ENCODE peak calls at places on chromosomes 5 and 9, in seven cellular contexts. Q, A, C, W, Z, U and T are unnamed samples.
A peak's percentile ranks its signal among the peaks of the same experiment; 100 is the strongest.

GRCh38 chr9:121765021-121765950 is 113.9 kb downstream of the DAB2IP start:
- DNase-seq in Z (peak; percentile 49), C (peak; percentile 73), Q (no peak), W (no peak), A (no peak), U (no peak), T (no peak)

GRCh38 chr5:124774002-124774318 is 27.5 kb upstream of the ZNF608 start:
- DNase-seq in W (no peak), Q (no peak), A (no peak), C (no peak), U (no peak), Z (no peak), T (no peak)

GRCh38 chr9:121299125-121299466 is 31.1 kb downstream of the GSN start:
- DNase-seq in W (no peak), Z (no peak), A (peak; percentile 58), Q (no peak), C (no peak), U (no peak), T (peak; percentile 60)

GRCh38 chr5:821504-821903 is 29.3 kb downstream of the ZDHHC11 start:
- DNase-seq in Z (no peak), U (no peak), W (no peak), A (peak; percentile 24), Q (no peak), C (no peak), T (no peak)

GRCh38 chr5:82676663-82677062 is 398.5 kb upstream of the RPS23 start:
- DNase-seq in Z (no peak), C (no peak), W (no peak), A (no peak), U (no peak), Q (no peak), T (no peak)

GRCh38 chr5:115920171-115920725 is 42.0 kb upstream of the LVRN start:
- DNase-seq in U (no peak), A (no peak), Z (no peak), W (no peak), C (no peak), Q (no peak), T (no peak)

GRCh38 chr9:9645006-9645405 is 967.8 kb downstream of the PTPRD start:
- DNase-seq in Q (no peak), W (no peak), Z (no peak), U (no peak), C (no peak), A (no peak), T (no peak)

GRCh38 chr5:59873113-59873512 is 20.4 kb downstream of the PDE4D start:
- DNase-seq in U (no peak), C (no peak), Q (no peak), Z (peak; percentile 47), A (no peak), W (no peak), T (no peak)

GRCh38 chr9:447230-448025 is 232.8 kb downstream of the DOCK8 start:
- DNase-seq in Z (no peak), U (peak; percentile 53), A (peak; percentile 15), Q (no peak), W (no peak), C (peak; percentile 82), T (no peak)

GRCh38 chr9:132753593-132753880 is 83.3 kb downstream of the GTF3C4 start:
- DNase-seq in A (no peak), U (no peak), W (no peak), C (no peak), Q (no peak), Z (no peak), T (peak; percentile 83)

GRCh38 chr9:123438821-123439220 is 82.8 kb downstream of the CRB2 start:
- DNase-seq in W (no peak), A (no peak), C (no peak), Z (no peak), U (no peak), Q (no peak), T (no peak)

GRCh38 chr5:76099286-76099702 is 16.1 kb downstream of the SV2C start:
- DNase-seq in W (no peak), C (no peak), A (no peak), Q (no peak), U (no peak), Z (no peak), T (no peak)

GRCh38 chr5:135279328-135279727 is 119.7 kb downstream of the MACROH2A1 start:
- DNase-seq in W (no peak), C (no peak), Z (no peak), A (no peak), U (no peak), Q (no peak), T (no peak)

GRCh38 chr5:119330367-119331183 is 25.2 kb upstream of the TNFAIP8 start:
- DNase-seq in Z (no peak), Q (no peak), A (no peak), C (no peak), W (no peak), U (no peak), T (no peak)